ENCODE peak calls at places on chromosome X, in nine cellular contexts. One of them, this sample, is unnamed.
A peak's percentile ranks its signal among the peaks of the same experiment; 100 is the strongest.

GRCh38 chrX:1481636-1482529 is 29.2 kb upstream of the ASMTL start:
- DNase-seq in adrenal gland: peak; percentile 68
- DNase-seq in HCT116: peak; percentile 73
- DNase-seq in heart left ventricle: peak; percentile 68
- DNase-seq in A549: peak; percentile 71
- DNase-seq in suprapubic skin: peak; percentile 67
- DNase-seq in H1: no peak
- DNase-seq in uterus: no peak
- DNase-seq in IMR-90: peak; percentile 76
- DNase-seq in this sample: no peak

GRCh38 chrX:119041175-119041574 is 31.6 kb upstream of the CT47C1 start:
- DNase-seq in adrenal gland: peak; percentile 88
- DNase-seq in HCT116: peak; percentile 32
- DNase-seq in heart left ventricle: peak; percentile 65
- DNase-seq in A549: peak; percentile 44
- DNase-seq in suprapubic skin: no peak
- DNase-seq in H1: no peak
- DNase-seq in uterus: peak; percentile 66
- DNase-seq in IMR-90: peak; percentile 88
- DNase-seq in this sample: no peak

GRCh38 chrX:110418220-110418856 is 59.7 kb downstream of the RTL9 start:
- DNase-seq in adrenal gland: peak; percentile 35
- DNase-seq in HCT116: no peak
- DNase-seq in heart left ventricle: peak; percentile 8
- DNase-seq in A549: peak; percentile 59
- DNase-seq in suprapubic skin: no peak
- DNase-seq in H1: no peak
- DNase-seq in uterus: peak; percentile 36
- DNase-seq in IMR-90: peak; percentile 81
- DNase-seq in this sample: no peak

GRCh38 chrX:118348186-118348810 is 2.4 kb downstream of the WDR44 start:
- DNase-seq in adrenal gland: no peak
- DNase-seq in HCT116: no peak
- DNase-seq in heart left ventricle: no peak
- DNase-seq in A549: no peak
- DNase-seq in suprapubic skin: no peak
- DNase-seq in H1: no peak
- DNase-seq in uterus: no peak
- DNase-seq in IMR-90: no peak
- DNase-seq in this sample: no peak

GRCh38 chrX:131572372-131573014 is 28.6 kb downstream of the OR13H1 start:
- DNase-seq in adrenal gland: no peak
- DNase-seq in HCT116: peak; percentile 37
- DNase-seq in heart left ventricle: no peak
- DNase-seq in A549: no peak
- DNase-seq in suprapubic skin: no peak
- DNase-seq in H1: no peak
- DNase-seq in uterus: no peak
- DNase-seq in IMR-90: no peak
- DNase-seq in this sample: no peak

GRCh38 chrX:123764967-123765871 is 32.4 kb upstream of the THOC2 start:
- DNase-seq in adrenal gland: peak; percentile 89
- DNase-seq in HCT116: peak; percentile 57
- DNase-seq in heart left ventricle: peak; percentile 85
- DNase-seq in A549: peak; percentile 84
- DNase-seq in suprapubic skin: peak; percentile 87
- DNase-seq in H1: peak; percentile 57
- DNase-seq in uterus: peak; percentile 86
- DNase-seq in IMR-90: peak; percentile 81
- DNase-seq in this sample: peak; percentile 6

GRCh38 chrX:68147848-68148247 is 285.4 kb downstream of the OPHN1 start:
- DNase-seq in adrenal gland: no peak
- DNase-seq in HCT116: no peak
- DNase-seq in heart left ventricle: no peak
- DNase-seq in A549: no peak
- DNase-seq in suprapubic skin: no peak
- DNase-seq in H1: no peak
- DNase-seq in uterus: no peak
- DNase-seq in IMR-90: no peak
- DNase-seq in this sample: no peak

GRCh38 chrX:7927259-7928167 is at the start of gene PNPLA4:
- DNase-seq in adrenal gland: peak; percentile 93
- DNase-seq in HCT116: peak; percentile 72
- DNase-seq in heart left ventricle: peak; percentile 73
- DNase-seq in A549: peak; percentile 55
- DNase-seq in suprapubic skin: peak; percentile 84
- DNase-seq in H1: peak; percentile 85
- DNase-seq in uterus: peak; percentile 71
- DNase-seq in IMR-90: peak; percentile 64
- DNase-seq in this sample: peak; percentile 46

GRCh38 chrX:1903380-1903935 is 288.6 kb downstream of the ASMT start:
- DNase-seq in adrenal gland: peak; percentile 29
- DNase-seq in HCT116: peak; percentile 63
- DNase-seq in heart left ventricle: no peak
- DNase-seq in A549: peak; percentile 76
- DNase-seq in suprapubic skin: no peak
- DNase-seq in H1: no peak
- DNase-seq in uterus: no peak
- DNase-seq in IMR-90: no peak
- DNase-seq in this sample: no peak

GRCh38 chrX:130173190-130173895 is 1.6 kb downstream of the RAB33A start:
- DNase-seq in adrenal gland: peak; percentile 73
- DNase-seq in HCT116: no peak
- DNase-seq in heart left ventricle: peak; percentile 35
- DNase-seq in A549: no peak
- DNase-seq in suprapubic skin: no peak
- DNase-seq in H1: no peak
- DNase-seq in uterus: peak; percentile 63
- DNase-seq in IMR-90: peak; percentile 91
- DNase-seq in this sample: no peak

GRCh38 chrX:43940811-43941210 is 32.4 kb downstream of the NDP start:
- DNase-seq in adrenal gland: peak; percentile 34
- DNase-seq in HCT116: no peak
- DNase-seq in heart left ventricle: no peak
- DNase-seq in A549: no peak
- DNase-seq in suprapubic skin: no peak
- DNase-seq in H1: no peak
- DNase-seq in uterus: no peak
- DNase-seq in IMR-90: peak; percentile 42
- DNase-seq in this sample: no peak

GRCh38 chrX:153688900-153689590 is 1.3 kb downstream of the SLC6A8 start:
- DNase-seq in adrenal gland: peak; percentile 59
- DNase-seq in HCT116: no peak
- DNase-seq in heart left ventricle: peak; percentile 39
- DNase-seq in A549: no peak
- DNase-seq in suprapubic skin: no peak
- DNase-seq in H1: no peak
- DNase-seq in uterus: no peak
- DNase-seq in IMR-90: peak; percentile 6
- DNase-seq in this sample: no peak

GRCh38 chrX:119181491-119181890 is 53.9 kb upstream of the KIAA1210 start:
- DNase-seq in adrenal gland: peak; percentile 32
- DNase-seq in HCT116: peak; percentile 18
- DNase-seq in heart left ventricle: no peak
- DNase-seq in A549: peak; percentile 34
- DNase-seq in suprapubic skin: no peak
- DNase-seq in H1: peak; percentile 47
- DNase-seq in uterus: no peak
- DNase-seq in IMR-90: no peak
- DNase-seq in this sample: no peak

GRCh38 chrX:132292753-132293152 is 73.5 kb upstream of the RAP2C start:
- DNase-seq in adrenal gland: peak; percentile 58
- DNase-seq in HCT116: peak; percentile 15
- DNase-seq in heart left ventricle: peak; percentile 10
- DNase-seq in A549: peak; percentile 29
- DNase-seq in suprapubic skin: no peak
- DNase-seq in H1: no peak
- DNase-seq in uterus: peak; percentile 19
- DNase-seq in IMR-90: peak; percentile 57
- DNase-seq in this sample: no peak

GRCh38 chrX:150506020-150506419 is 62.4 kb upstream of the MTM1 start:
- DNase-seq in adrenal gland: no peak
- DNase-seq in HCT116: no peak
- DNase-seq in heart left ventricle: no peak
- DNase-seq in A549: no peak
- DNase-seq in suprapubic skin: no peak
- DNase-seq in H1: no peak
- DNase-seq in uterus: no peak
- DNase-seq in IMR-90: no peak
- DNase-seq in this sample: no peak

GRCh38 chrX:150506486-150506885 is 61.9 kb upstream of the MTM1 start:
- DNase-seq in adrenal gland: no peak
- DNase-seq in HCT116: no peak
- DNase-seq in heart left ventricle: no peak
- DNase-seq in A549: no peak
- DNase-seq in suprapubic skin: no peak
- DNase-seq in H1: peak; percentile 47
- DNase-seq in uterus: no peak
- DNase-seq in IMR-90: no peak
- DNase-seq in this sample: no peak

GRCh38 chrX:150503898-150504219 is 64.6 kb upstream of the MTM1 start:
- DNase-seq in adrenal gland: no peak
- DNase-seq in HCT116: no peak
- DNase-seq in heart left ventricle: no peak
- DNase-seq in A549: peak; percentile 10
- DNase-seq in suprapubic skin: no peak
- DNase-seq in H1: no peak
- DNase-seq in uterus: no peak
- DNase-seq in IMR-90: no peak
- DNase-seq in this sample: no peak

GRCh38 chrX:150502979-150503897 is 65.2 kb upstream of the MTM1 start:
- DNase-seq in adrenal gland: no peak
- DNase-seq in HCT116: no peak
- DNase-seq in heart left ventricle: no peak
- DNase-seq in A549: no peak
- DNase-seq in suprapubic skin: no peak
- DNase-seq in H1: no peak
- DNase-seq in uterus: no peak
- DNase-seq in IMR-90: no peak
- DNase-seq in this sample: no peak

GRCh38 chrX:150504399-150505186 is 63.8 kb upstream of the MTM1 start:
- DNase-seq in adrenal gland: peak; percentile 33
- DNase-seq in HCT116: no peak
- DNase-seq in heart left ventricle: no peak
- DNase-seq in A549: no peak
- DNase-seq in suprapubic skin: no peak
- DNase-seq in H1: no peak
- DNase-seq in uterus: no peak
- DNase-seq in IMR-90: peak; percentile 37
- DNase-seq in this sample: no peak
- H3K4me1 ChIP-seq in adrenal gland: peaks cover 14% of the 10 kb centered on the region
- H3K4me1 ChIP-seq in HCT116: peaks cover 21% of the 10 kb centered on the region
- H3K4me1 ChIP-seq in heart left ventricle: peaks cover 18% of the 10 kb centered on the region
- H3K4me1 ChIP-seq in A549: no peaks in the 10 kb centered on the region
- H3K4me1 ChIP-seq in suprapubic skin: peaks cover 25% of the 10 kb centered on the region
- H3K4me1 ChIP-seq in H1: peaks cover 7% of the 10 kb centered on the region
- H3K4me1 ChIP-seq in uterus: no peaks in the 10 kb centered on the region
- H3K4me1 ChIP-seq in IMR-90: peaks cover 6% of the 10 kb centered on the region
- H3K4me1 ChIP-seq in this sample: no peaks in the 10 kb centered on the region

GRCh38 chrX:91435465-91435864 is 826 bp downstream of the PABPC5 start:
- DNase-seq in adrenal gland: peak; percentile 34
- DNase-seq in HCT116: no peak
- DNase-seq in heart left ventricle: no peak
- DNase-seq in A549: no peak
- DNase-seq in suprapubic skin: no peak
- DNase-seq in H1: no peak
- DNase-seq in uterus: no peak
- DNase-seq in IMR-90: no peak
- DNase-seq in this sample: no peak

DNA sequence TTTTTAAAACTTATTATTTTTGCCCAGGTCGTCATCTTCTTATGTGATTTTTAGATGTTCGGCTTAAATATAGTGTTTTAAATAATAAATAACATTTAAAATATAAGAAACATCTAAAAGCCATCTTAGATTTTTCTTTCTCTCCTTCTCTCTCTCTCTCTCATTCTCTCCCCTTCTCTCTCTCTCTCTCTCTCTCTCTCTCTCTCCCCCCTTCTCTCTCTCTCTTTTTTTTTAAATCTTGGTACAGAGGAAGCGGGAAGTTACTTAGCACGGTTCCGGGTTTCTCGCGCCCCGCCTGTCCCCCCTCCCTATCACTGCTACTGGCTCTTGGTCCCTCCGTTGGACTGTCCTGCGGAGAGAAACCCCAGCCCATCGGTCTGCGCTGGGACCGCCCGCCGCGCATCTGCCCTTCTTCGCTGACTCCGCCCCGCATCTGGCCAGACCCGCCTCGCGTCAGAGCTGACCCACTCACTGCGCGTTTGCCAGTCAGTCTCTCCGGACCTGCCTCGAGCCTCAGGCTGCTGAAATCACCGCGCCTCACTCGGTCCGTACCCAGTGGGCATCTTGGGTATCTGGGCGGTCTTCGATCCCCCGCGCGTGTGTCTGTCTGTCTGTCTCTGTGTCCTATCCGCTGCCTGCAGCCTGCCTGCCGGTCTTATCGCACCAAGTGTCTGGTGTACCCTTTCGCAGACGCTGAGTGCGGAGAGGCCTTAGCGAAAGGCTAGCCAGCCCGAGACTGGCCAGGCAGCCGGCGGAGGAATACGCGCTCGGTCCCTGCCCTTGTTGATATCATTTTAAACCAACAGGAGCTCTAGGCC is at the start of gene PABPC5:
- DNase-seq in adrenal gland: peak; percentile 90
- DNase-seq in HCT116: no peak
- DNase-seq in heart left ventricle: peak; percentile 74
- DNase-seq in A549: no peak
- DNase-seq in suprapubic skin: peak; percentile 80
- DNase-seq in H1: peak; percentile 79
- DNase-seq in uterus: peak; percentile 85
- DNase-seq in IMR-90: peak; percentile 82
- DNase-seq in this sample: no peak
- TF ChIP-seq POLR2A in adrenal gland: peak; percentile 86
- TF ChIP-seq POLR2A in HCT116: no peak
- TF ChIP-seq POLR2A in heart left ventricle: no peak
- TF ChIP-seq POLR2A in A549: no peak
- TF ChIP-seq POLR2A in suprapubic skin: peak; percentile 62
- TF ChIP-seq POLR2A in H1: no peak
- TF ChIP-seq POLR2A in uterus: peak; percentile 47
- TF ChIP-seq POLR2A in IMR-90: peak; percentile 73
- TF ChIP-seq POLR2A in this sample: no peak

GRCh38 chrX:63506320-63506719 is 155.2 kb upstream of the SPIN4 start:
- DNase-seq in adrenal gland: no peak
- DNase-seq in HCT116: peak; percentile 15
- DNase-seq in heart left ventricle: no peak
- DNase-seq in A549: no peak
- DNase-seq in suprapubic skin: no peak
- DNase-seq in H1: no peak
- DNase-seq in uterus: no peak
- DNase-seq in IMR-90: peak; percentile 56
- DNase-seq in this sample: no peak
- TF ChIP-seq CTCF in adrenal gland: peak; percentile 22
- TF ChIP-seq CTCF in HCT116: peak; percentile 56
- TF ChIP-seq CTCF in heart left ventricle: peak; percentile 9
- TF ChIP-seq CTCF in A549: peak; percentile 34
- TF ChIP-seq CTCF in suprapubic skin: no peak
- TF ChIP-seq CTCF in H1: no peak
- TF ChIP-seq CTCF in uterus: no peak
- TF ChIP-seq CTCF in IMR-90: peak; percentile 43
- TF ChIP-seq CTCF in this sample: no peak

GRCh38 chrX:11672213-11672612 is 6.5 kb upstream of the ARHGAP6 start:
- DNase-seq in adrenal gland: no peak
- DNase-seq in HCT116: no peak
- DNase-seq in heart left ventricle: no peak
- DNase-seq in A549: no peak
- DNase-seq in suprapubic skin: no peak
- DNase-seq in H1: no peak
- DNase-seq in uterus: no peak
- DNase-seq in IMR-90: no peak
- DNase-seq in this sample: no peak
- H3K4me1 ChIP-seq in adrenal gland: no peaks in the 10 kb centered on the region
- H3K4me1 ChIP-seq in HCT116: no peaks in the 10 kb centered on the region
- H3K4me1 ChIP-seq in heart left ventricle: no peaks in the 10 kb centered on the region
- H3K4me1 ChIP-seq in A549: no peaks in the 10 kb centered on the region
- H3K4me1 ChIP-seq in suprapubic skin: no peaks in the 10 kb centered on the region
- H3K4me1 ChIP-seq in H1: no peaks in the 10 kb centered on the region
- H3K4me1 ChIP-seq in uterus: no peaks in the 10 kb centered on the region
- H3K4me1 ChIP-seq in IMR-90: no peaks in the 10 kb centered on the region
- H3K4me1 ChIP-seq in this sample: no peaks in the 10 kb centered on the region

This sample was measured in esophagus squamous epithelium.